ENCODE peak calls at places on chromosome 20, in nine cellular contexts. One of them, this sample, is unnamed.

GRCh38 chr20:64158346-64159285 is 5.6 kb upstream of the MYT1 start:
- DNase-seq in A549: no peak
- DNase-seq in anterior cingulate cortex: no peak
- DNase-seq in stromal cell of bone marrow: no peak
- DNase-seq in T-helper 9 cell: no peak
- DNase-seq in stimulated activated CD4-positive, alpha-beta T cell treated with anti-CD3 and anti-CD28 coated beads, Interleukin-2, amount 100 ng/mL, for 4 hours: no peak
- DNase-seq in NCI-H1092 treated with DMSO at 0.1 percent for 48 hours: no peak
- DNase-seq in Kasumi-1: no peak
- DNase-seq in dermis blood vessel endothelial cell: no peak
- DNase-seq in this sample: no peak

GRCh38 chr20:23774081-23774480 is 23.3 kb upstream of the CST1 start:
- DNase-seq in A549: no peak
- DNase-seq in anterior cingulate cortex: no peak
- DNase-seq in stromal cell of bone marrow: no peak
- DNase-seq in T-helper 9 cell: no peak
- DNase-seq in stimulated activated CD4-positive, alpha-beta T cell treated with anti-CD3 and anti-CD28 coated beads, Interleukin-2, amount 100 ng/mL, for 4 hours: no peak
- DNase-seq in NCI-H1092 treated with DMSO at 0.1 percent for 48 hours: no peak
- DNase-seq in Kasumi-1: no peak
- DNase-seq in dermis blood vessel endothelial cell: no peak
- DNase-seq in this sample: no peak

GRCh38 chr20:1965520-1966278 is 28.2 kb downstream of the PDYN start:
- DNase-seq in A549: peak
- DNase-seq in anterior cingulate cortex: peak
- DNase-seq in stromal cell of bone marrow: no peak
- DNase-seq in T-helper 9 cell: peak
- DNase-seq in stimulated activated CD4-positive, alpha-beta T cell treated with anti-CD3 and anti-CD28 coated beads, Interleukin-2, amount 100 ng/mL, for 4 hours: peak
- DNase-seq in NCI-H1092 treated with DMSO at 0.1 percent for 48 hours: peak
- DNase-seq in Kasumi-1: peak
- DNase-seq in dermis blood vessel endothelial cell: peak
- DNase-seq in this sample: peak

GRCh38 chr20:57265649-57266250 is 691 bp downstream of the BMP7 start:
- DNase-seq in A549: no peak
- DNase-seq in anterior cingulate cortex: no peak
- DNase-seq in stromal cell of bone marrow: no peak
- DNase-seq in T-helper 9 cell: no peak
- DNase-seq in stimulated activated CD4-positive, alpha-beta T cell treated with anti-CD3 and anti-CD28 coated beads, Interleukin-2, amount 100 ng/mL, for 4 hours: no peak
- DNase-seq in NCI-H1092 treated with DMSO at 0.1 percent for 48 hours: no peak
- DNase-seq in Kasumi-1: no peak
- DNase-seq in dermis blood vessel endothelial cell: no peak
- DNase-seq in this sample: no peak

GRCh38 chr20:23387118-23387443 is 25.1 kb downstream of the GZF1 start:
- DNase-seq in A549: no peak
- DNase-seq in anterior cingulate cortex: no peak
- DNase-seq in stromal cell of bone marrow: no peak
- DNase-seq in T-helper 9 cell: no peak
- DNase-seq in stimulated activated CD4-positive, alpha-beta T cell treated with anti-CD3 and anti-CD28 coated beads, Interleukin-2, amount 100 ng/mL, for 4 hours: no peak
- DNase-seq in NCI-H1092 treated with DMSO at 0.1 percent for 48 hours: no peak
- DNase-seq in Kasumi-1: no peak
- DNase-seq in dermis blood vessel endothelial cell: no peak
- DNase-seq in this sample: no peak

GRCh38 chr20:23049933-23050838 is 714 bp upstream of the THBD start:
- DNase-seq in A549: peak
- DNase-seq in anterior cingulate cortex: no peak
- DNase-seq in stromal cell of bone marrow: no peak
- DNase-seq in T-helper 9 cell: no peak
- DNase-seq in stimulated activated CD4-positive, alpha-beta T cell treated with anti-CD3 and anti-CD28 coated beads, Interleukin-2, amount 100 ng/mL, for 4 hours: no peak
- DNase-seq in NCI-H1092 treated with DMSO at 0.1 percent for 48 hours: peak
- DNase-seq in Kasumi-1: peak
- DNase-seq in dermis blood vessel endothelial cell: peak
- DNase-seq in this sample: no peak

GRCh38 chr20:64100946-64101688 is 6.2 kb downstream of the NPBWR2 start:
- DNase-seq in A549: no peak
- DNase-seq in anterior cingulate cortex: no peak
- DNase-seq in stromal cell of bone marrow: no peak
- DNase-seq in T-helper 9 cell: no peak
- DNase-seq in stimulated activated CD4-positive, alpha-beta T cell treated with anti-CD3 and anti-CD28 coated beads, Interleukin-2, amount 100 ng/mL, for 4 hours: no peak
- DNase-seq in NCI-H1092 treated with DMSO at 0.1 percent for 48 hours: no peak
- DNase-seq in Kasumi-1: no peak
- DNase-seq in dermis blood vessel endothelial cell: no peak
- DNase-seq in this sample: no peak

GRCh38 chr20:24998631-24999445 is 6.3 kb upstream of the APMAP start:
- DNase-seq in A549: no peak
- DNase-seq in anterior cingulate cortex: no peak
- DNase-seq in stromal cell of bone marrow: no peak
- DNase-seq in T-helper 9 cell: no peak
- DNase-seq in stimulated activated CD4-positive, alpha-beta T cell treated with anti-CD3 and anti-CD28 coated beads, Interleukin-2, amount 100 ng/mL, for 4 hours: no peak
- DNase-seq in NCI-H1092 treated with DMSO at 0.1 percent for 48 hours: no peak
- DNase-seq in Kasumi-1: no peak
- DNase-seq in dermis blood vessel endothelial cell: no peak
- DNase-seq in this sample: no peak

GRCh38 chr20:32777177-32777956 is 15.2 kb downstream of the DNMT3B start:
- DNase-seq in A549: no peak
- DNase-seq in anterior cingulate cortex: no peak
- DNase-seq in stromal cell of bone marrow: no peak
- DNase-seq in T-helper 9 cell: no peak
- DNase-seq in stimulated activated CD4-positive, alpha-beta T cell treated with anti-CD3 and anti-CD28 coated beads, Interleukin-2, amount 100 ng/mL, for 4 hours: no peak
- DNase-seq in NCI-H1092 treated with DMSO at 0.1 percent for 48 hours: no peak
- DNase-seq in Kasumi-1: no peak
- DNase-seq in dermis blood vessel endothelial cell: no peak
- DNase-seq in this sample: no peak

GRCh38 chr20:54194724-54195438 is 13.0 kb upstream of the PFDN4 start:
- DNase-seq in A549: peak
- DNase-seq in anterior cingulate cortex: no peak
- DNase-seq in stromal cell of bone marrow: no peak
- DNase-seq in T-helper 9 cell: no peak
- DNase-seq in stimulated activated CD4-positive, alpha-beta T cell treated with anti-CD3 and anti-CD28 coated beads, Interleukin-2, amount 100 ng/mL, for 4 hours: no peak
- DNase-seq in NCI-H1092 treated with DMSO at 0.1 percent for 48 hours: no peak
- DNase-seq in Kasumi-1: no peak
- DNase-seq in dermis blood vessel endothelial cell: no peak
- DNase-seq in this sample: no peak

GRCh38 chr20:41150664-41151063 is 13.3 kb downstream of the PLCG1 start:
- DNase-seq in A549: no peak
- DNase-seq in anterior cingulate cortex: no peak
- DNase-seq in stromal cell of bone marrow: no peak
- DNase-seq in T-helper 9 cell: no peak
- DNase-seq in stimulated activated CD4-positive, alpha-beta T cell treated with anti-CD3 and anti-CD28 coated beads, Interleukin-2, amount 100 ng/mL, for 4 hours: no peak
- DNase-seq in NCI-H1092 treated with DMSO at 0.1 percent for 48 hours: no peak
- DNase-seq in Kasumi-1: peak
- DNase-seq in dermis blood vessel endothelial cell: peak
- DNase-seq in this sample: no peak

GRCh38 chr20:22684072-22684762 is 99.8 kb upstream of the FOXA2 start:
- DNase-seq in A549: peak
- DNase-seq in anterior cingulate cortex: peak
- DNase-seq in stromal cell of bone marrow: peak
- DNase-seq in T-helper 9 cell: no peak
- DNase-seq in stimulated activated CD4-positive, alpha-beta T cell treated with anti-CD3 and anti-CD28 coated beads, Interleukin-2, amount 100 ng/mL, for 4 hours: no peak
- DNase-seq in NCI-H1092 treated with DMSO at 0.1 percent for 48 hours: peak
- DNase-seq in Kasumi-1: peak
- DNase-seq in dermis blood vessel endothelial cell: peak
- DNase-seq in this sample: peak

GRCh38 chr20:54633903-54634302 is 158.5 kb downstream of the DOK5 start:
- DNase-seq in A549: no peak
- DNase-seq in anterior cingulate cortex: no peak
- DNase-seq in stromal cell of bone marrow: no peak
- DNase-seq in T-helper 9 cell: no peak
- DNase-seq in stimulated activated CD4-positive, alpha-beta T cell treated with anti-CD3 and anti-CD28 coated beads, Interleukin-2, amount 100 ng/mL, for 4 hours: no peak
- DNase-seq in NCI-H1092 treated with DMSO at 0.1 percent for 48 hours: no peak
- DNase-seq in Kasumi-1: no peak
- DNase-seq in dermis blood vessel endothelial cell: no peak
- DNase-seq in this sample: no peak

GRCh38 chr20:52532674-52533073 is 341.1 kb upstream of the ZFP64 start:
- DNase-seq in A549: no peak
- DNase-seq in anterior cingulate cortex: no peak
- DNase-seq in stromal cell of bone marrow: no peak
- DNase-seq in T-helper 9 cell: no peak
- DNase-seq in stimulated activated CD4-positive, alpha-beta T cell treated with anti-CD3 and anti-CD28 coated beads, Interleukin-2, amount 100 ng/mL, for 4 hours: no peak
- DNase-seq in NCI-H1092 treated with DMSO at 0.1 percent for 48 hours: no peak
- DNase-seq in Kasumi-1: no peak
- DNase-seq in dermis blood vessel endothelial cell: no peak
- DNase-seq in this sample: no peak

GRCh38 chr20:12893019-12893418 is 115.8 kb upstream of the SPTLC3 start:
- DNase-seq in A549: no peak
- DNase-seq in anterior cingulate cortex: no peak
- DNase-seq in stromal cell of bone marrow: no peak
- DNase-seq in T-helper 9 cell: no peak
- DNase-seq in stimulated activated CD4-positive, alpha-beta T cell treated with anti-CD3 and anti-CD28 coated beads, Interleukin-2, amount 100 ng/mL, for 4 hours: no peak
- DNase-seq in NCI-H1092 treated with DMSO at 0.1 percent for 48 hours: no peak
- DNase-seq in Kasumi-1: no peak
- DNase-seq in dermis blood vessel endothelial cell: no peak
- DNase-seq in this sample: no peak

GRCh38 chr20:40997116-40997515 is 31.5 kb upstream of the TOP1 start:
- DNase-seq in A549: no peak
- DNase-seq in anterior cingulate cortex: no peak
- DNase-seq in stromal cell of bone marrow: no peak
- DNase-seq in T-helper 9 cell: no peak
- DNase-seq in stimulated activated CD4-positive, alpha-beta T cell treated with anti-CD3 and anti-CD28 coated beads, Interleukin-2, amount 100 ng/mL, for 4 hours: no peak
- DNase-seq in NCI-H1092 treated with DMSO at 0.1 percent for 48 hours: no peak
- DNase-seq in Kasumi-1: no peak
- DNase-seq in dermis blood vessel endothelial cell: no peak
- DNase-seq in this sample: no peak

GRCh38 chr20:62047666-62048345 is 17.9 kb downstream of the TAF4 start:
- DNase-seq in A549: no peak
- DNase-seq in anterior cingulate cortex: no peak
- DNase-seq in stromal cell of bone marrow: no peak
- DNase-seq in T-helper 9 cell: no peak
- DNase-seq in stimulated activated CD4-positive, alpha-beta T cell treated with anti-CD3 and anti-CD28 coated beads, Interleukin-2, amount 100 ng/mL, for 4 hours: no peak
- DNase-seq in NCI-H1092 treated with DMSO at 0.1 percent for 48 hours: no peak
- DNase-seq in Kasumi-1: no peak
- DNase-seq in dermis blood vessel endothelial cell: no peak
- DNase-seq in this sample: no peak

GRCh38 chr20:24950128-24950835 is 1.2 kb downstream of the CST7 start:
- DNase-seq in A549: no peak
- DNase-seq in anterior cingulate cortex: no peak
- DNase-seq in stromal cell of bone marrow: no peak
- DNase-seq in T-helper 9 cell: no peak
- DNase-seq in stimulated activated CD4-positive, alpha-beta T cell treated with anti-CD3 and anti-CD28 coated beads, Interleukin-2, amount 100 ng/mL, for 4 hours: no peak
- DNase-seq in NCI-H1092 treated with DMSO at 0.1 percent for 48 hours: no peak
- DNase-seq in Kasumi-1: no peak
- DNase-seq in dermis blood vessel endothelial cell: no peak
- DNase-seq in this sample: no peak

GRCh38 chr20:43287637-43288036 is 97.9 kb upstream of the PTPRT start:
- DNase-seq in A549: no peak
- DNase-seq in anterior cingulate cortex: no peak
- DNase-seq in stromal cell of bone marrow: no peak
- DNase-seq in T-helper 9 cell: no peak
- DNase-seq in stimulated activated CD4-positive, alpha-beta T cell treated with anti-CD3 and anti-CD28 coated beads, Interleukin-2, amount 100 ng/mL, for 4 hours: no peak
- DNase-seq in NCI-H1092 treated with DMSO at 0.1 percent for 48 hours: no peak
- DNase-seq in Kasumi-1: no peak
- DNase-seq in dermis blood vessel endothelial cell: no peak
- DNase-seq in this sample: no peak